ENCODE peak calls at places on chromosome 11, in ten cellular contexts. H, X, A, I, Y, V, O, S, Z and F are unnamed samples.

GRCh38 chr11:94139421-94139820 is 10.8 kb downstream of the PANX1 start:
- DNase-seq in A (no peak), Y (no peak), I (no peak), X (no peak), O (peak), S (no peak), V (no peak), Z (no peak), H (no peak), F (no peak)

GRCh38 chr11:47986742-47987141 is 6.4 kb downstream of the PTPRJ start:
- DNase-seq in A (no peak), Y (no peak), Z (no peak), X (no peak), S (peak), O (no peak), I (no peak), H (no peak), V (no peak), F (no peak)

GRCh38 chr11:84522331-84522730 is 1104.8 kb downstream of the DLG2 start:
- DNase-seq in X (no peak), A (no peak), O (no peak), Z (no peak), S (no peak), H (no peak), V (no peak), I (no peak), Y (no peak), F (no peak)

GRCh38 chr11:35148163-35148562 is 9.2 kb downstream of the CD44 start:
- DNase-seq in O (peak), A (no peak), H (no peak), V (no peak), X (no peak), Y (no peak), I (no peak), S (no peak), Z (no peak), F (no peak)

GRCh38 chr11:126585388-126586302 is 230.2 kb downstream of the ST3GAL4 start:
- DNase-seq in I (peak), Y (no peak), V (no peak), S (no peak), Z (no peak), O (peak), H (peak), A (peak), X (peak), F (peak)

GRCh38 chr11:130478204-130478701 is 29.8 kb downstream of the ADAMTS15 start:
- DNase-seq in A (no peak), X (peak), V (no peak), H (peak), O (no peak), S (no peak), Z (no peak), Y (no peak), I (peak), F (peak)

GRCh38 chr11:117710211-117710610 is 86.8 kb downstream of the DSCAML1 start:
- DNase-seq in I (no peak), Y (no peak), Z (no peak), X (no peak), S (no peak), H (no peak), A (no peak), O (no peak), V (no peak), F (no peak)

GRCh38 chr11:90134420-90135003 is at the start of gene NAALAD2:
- DNase-seq in Z (no peak), I (no peak), V (no peak), H (peak), O (peak), S (no peak), X (peak), A (peak), Y (no peak), F (peak)

GRCh38 chr11:19978668-19979518 is 181.4 kb downstream of the DBX1 start:
- DNase-seq in Z (no peak), A (peak), H (no peak), Y (peak), I (no peak), O (no peak), X (peak), S (peak), V (no peak), F (no peak)

GRCh38 chr11:121311373-121311772 is 18.8 kb downstream of the SC5D start:
- DNase-seq in V (no peak), X (no peak), Z (no peak), A (no peak), O (no peak), I (no peak), S (no peak), H (no peak), Y (no peak), F (no peak)

GRCh38 chr11:85826096-85826855 is 15.3 kb upstream of the SYTL2 start:
- DNase-seq in I (no peak), S (no peak), A (no peak), Z (no peak), Y (no peak), X (peak), V (no peak), H (peak), O (peak), F (no peak)

GRCh38 chr11:103368151-103368550 is 258.9 kb downstream of the DYNC2H1 start:
- DNase-seq in Y (no peak), I (no peak), S (no peak), V (no peak), H (no peak), X (no peak), Z (no peak), A (no peak), O (no peak), F (no peak)

GRCh38 chr11:5937868-5938602 is 4.0 kb upstream of the OR56A3 start:
- DNase-seq in V (no peak), Z (no peak), H (no peak), X (no peak), I (no peak), O (no peak), A (no peak), S (no peak), Y (no peak), F (no peak)

GRCh38 chr11:129618046-129618569 is 197.5 kb upstream of the TMEM45B start:
- DNase-seq in O (peak), Z (no peak), A (no peak), S (no peak), I (no peak), Y (no peak), V (no peak), X (no peak), H (no peak), F (no peak)

GRCh38 chr11:116689413-116690127 is 83.2 kb downstream of the BUD13 start:
- DNase-seq in V (no peak), Y (no peak), Z (no peak), A (no peak), O (no peak), X (no peak), H (no peak), S (no peak), I (no peak), F (peak)

GRCh38 chr11:118623291-118623655 is 15.9 kb downstream of the PHLDB1 start:
- DNase-seq in Z (no peak), S (no peak), O (no peak), X (peak), Y (no peak), V (no peak), I (no peak), H (no peak), A (peak), F (no peak)

GRCh38 chr11:65915821-65916251 is 3.0 kb downstream of the C11orf68 start:
- DNase-seq in X (peak), O (peak), S (peak), Z (no peak), Y (no peak), H (peak), A (peak), I (peak), V (no peak), F (peak)

GRCh38 chr11:94134651-94135512 is 6.2 kb downstream of the PANX1 start:
- DNase-seq in X (peak), A (no peak), S (no peak), Y (no peak), O (no peak), Z (no peak), I (peak), H (peak), V (no peak), F (no peak)

GRCh38 chr11:440065-441042 is 1.5 kb downstream of the ANO9 start:
- DNase-seq in A (no peak), H (peak), S (no peak), Z (no peak), O (no peak), X (no peak), Y (no peak), I (no peak), V (no peak), F (no peak)

GRCh38 chr11:90434858-90435257 is 212.0 kb upstream of the CHORDC1 start:
- DNase-seq in O (peak), A (peak), V (no peak), X (peak), Y (no peak), Z (no peak), H (no peak), I (no peak), S (no peak), F (no peak)

GRCh38 chr11:14413307-14414072 is 54.5 kb upstream of the RRAS2 start:
- DNase-seq in I (no peak), O (peak), X (no peak), S (no peak), V (no peak), H (no peak), Y (no peak), A (no peak), Z (no peak), F (peak)

GRCh38 chr11:66011239-66011784 is 496 bp upstream of the CST6 start:
- DNase-seq in O (peak), A (peak), I (no peak), Y (no peak), Z (no peak), H (no peak), X (no peak), V (no peak), S (peak), F (no peak)

GRCh38 chr11:64234840-64235379 is 526 bp downstream of the VEGFB start:
- DNase-seq in Z (no peak), S (no peak), Y (no peak), O (peak), A (no peak), X (no peak), I (peak), V (no peak), H (peak), F (no peak)

GRCh38 chr11:59679347-59679746 is 10.5 kb upstream of the PATL1 start:
- DNase-seq in Z (no peak), O (no peak), I (no peak), H (no peak), S (no peak), X (no peak), A (no peak), Y (no peak), V (no peak), F (no peak)

GRCh38 chr11:96207459-96208449 is 135.2 kb downstream of the MAML2 start:
- DNase-seq in O (no peak), Y (no peak), S (no peak), V (peak), Z (no peak), H (peak), X (peak), A (peak), I (no peak), F (no peak)

GRCh38 chr11:11977206-11977938 is 31.1 kb downstream of the DKK3 start:
- DNase-seq in H (peak), I (peak), S (peak), Y (no peak), A (peak), O (peak), Z (no peak), V (no peak), X (peak), F (no peak)

GRCh38 chr11:87150936-87151335 is 113.2 kb downstream of the TMEM135 start:
- DNase-seq in V (no peak), O (no peak), X (peak), H (no peak), I (no peak), S (no peak), Z (no peak), A (no peak), Y (no peak), F (no peak)

GRCh38 chr11:43579171-43579918 is 101.2 kb upstream of the HSD17B12 start:
- DNase-seq in Y (no peak), X (peak), H (no peak), Z (no peak), A (no peak), S (no peak), V (no peak), I (no peak), O (peak), F (no peak)

GRCh38 chr11:14455648-14456430 is 43.8 kb downstream of the COPB1 start:
- DNase-seq in H (no peak), Y (no peak), I (no peak), Z (no peak), O (no peak), X (peak), V (no peak), A (no peak), S (no peak), F (no peak)

GRCh38 chr11:68825603-68826002 is 16.1 kb downstream of the CPT1A start:
- DNase-seq in Z (peak), Y (no peak), O (peak), I (peak), H (peak), S (peak), V (no peak), X (peak), A (no peak), F (peak)

GRCh38 chr11:64610596-64610995 is 19.6 kb downstream of the SLC22A12 start:
- DNase-seq in Z (no peak), H (no peak), S (no peak), O (no peak), Y (no peak), I (no peak), X (no peak), V (no peak), A (no peak), F (no peak)

GRCh38 chr11:103652013-103652412 is 384.4 kb upstream of the DDI1 start:
- DNase-seq in H (no peak), Y (no peak), I (no peak), Z (no peak), S (no peak), O (no peak), X (peak), A (no peak), V (no peak), F (no peak)

GRCh38 chr11:66720223-66720898 is 8.7 kb downstream of the SPTBN2 start:
- DNase-seq in Z (peak), I (peak), Y (no peak), X (peak), V (no peak), H (peak), A (peak), O (peak), S (peak), F (no peak)

GRCh38 chr11:118128821-118129474 is 23.7 kb downstream of the SCN4B start:
- DNase-seq in Z (no peak), Y (no peak), V (no peak), S (no peak), I (no peak), H (no peak), A (no peak), O (no peak), X (no peak), F (no peak)

GRCh38 chr11:104623518-104623917 is 274.7 kb downstream of the CASP12 start:
- DNase-seq in S (no peak), Y (no peak), X (peak), Z (no peak), O (no peak), A (no peak), V (no peak), I (no peak), H (no peak), F (no peak)

GRCh38 chr11:31812392-31813241 is 1.5 kb upstream of the PAX6 start:
- DNase-seq in I (no peak), A (no peak), Z (no peak), V (no peak), X (peak), Y (no peak), O (peak), S (no peak), H (no peak), F (no peak)

GRCh38 chr11:29343465-29344333 is 673.1 kb downstream of the KCNA4 start:
- DNase-seq in Y (no peak), O (peak), H (peak), A (peak), Z (peak), I (peak), X (peak), V (no peak), S (peak), F (no peak)

GRCh38 chr11:120339394-120339890 is 3.2 kb downstream of the ARHGEF12 start:
- DNase-seq in A (peak), I (peak), S (no peak), X (peak), V (no peak), Y (no peak), O (peak), Z (no peak), H (peak), F (no peak)

GRCh38 chr11:70710192-70710965 is 312.1 kb downstream of the CTTN start:
- DNase-seq in I (no peak), A (no peak), H (no peak), Z (no peak), S (no peak), X (no peak), V (no peak), Y (no peak), O (no peak), F (no peak)

GRCh38 chr11:70709596-70709995 is 311.3 kb downstream of the CTTN start:
- DNase-seq in Y (no peak), A (no peak), Z (no peak), H (no peak), I (no peak), O (no peak), V (no peak), X (no peak), S (no peak), F (no peak)

GRCh38 chr11:70711911-70712185 is 313.5 kb downstream of the CTTN start:
- DNase-seq in X (no peak), A (no peak), O (no peak), S (no peak), Y (no peak), H (no peak), Z (no peak), I (no peak), V (no peak), F (no peak)

GRCh38 chr11:70712471-70712870 is 314.1 kb downstream of the CTTN start:
- DNase-seq in I (no peak), S (no peak), O (peak), H (peak), V (no peak), Y (no peak), X (no peak), Z (no peak), A (no peak), F (no peak)

DNA sequence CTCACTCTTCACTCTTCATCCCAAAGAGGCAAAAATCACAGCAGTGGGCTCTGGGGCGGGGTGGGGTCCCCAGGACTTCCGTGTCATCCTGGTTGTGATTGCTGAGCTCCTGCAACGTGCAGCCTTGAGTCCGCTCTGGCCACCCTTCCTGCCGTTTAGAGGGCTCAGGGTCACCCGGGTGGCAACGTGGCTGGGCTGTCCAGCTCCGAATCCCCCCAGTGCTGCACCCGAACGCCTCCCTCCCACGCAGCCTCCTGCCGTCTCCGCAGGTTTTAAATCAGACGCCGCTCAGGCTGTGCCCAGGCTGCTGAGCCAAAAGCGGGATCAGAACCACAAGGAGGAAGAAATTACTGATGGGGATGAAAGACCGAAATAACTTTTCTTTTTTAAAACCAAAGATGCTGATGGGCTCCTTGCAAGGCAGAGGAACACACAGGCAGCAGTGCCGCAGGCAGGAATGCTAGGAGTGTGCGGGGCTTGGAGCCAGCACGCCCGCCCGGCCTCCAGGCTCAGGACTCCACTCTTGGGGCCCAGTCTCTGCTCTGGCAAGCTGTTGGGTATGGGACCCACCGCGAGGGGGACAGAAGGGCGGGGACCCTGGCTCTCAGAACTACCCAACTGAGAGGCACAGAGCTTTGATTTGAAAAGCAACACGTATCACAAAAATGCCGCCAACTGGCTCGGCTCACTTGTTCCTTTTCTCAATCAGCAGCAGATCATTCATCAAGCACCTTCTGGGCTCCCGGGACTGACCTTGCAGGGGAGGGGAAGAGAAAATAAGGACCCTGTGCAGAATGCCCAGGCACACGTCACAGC is 313.0 kb downstream of the CTTN start:
- DNase-seq in V (no peak), Y (no peak), I (no peak), A (no peak), H (no peak), O (no peak), Z (no peak), X (no peak), S (no peak), F (no peak)
- TF ChIP-seq POLR2AphosphoS5 in V (no peak), Y (no peak), I (no peak), A (no peak), H (no peak), O (no peak), Z (no peak), X (no peak), S (no peak), F (no peak)

GRCh38 chr11:76910620-76911414 is 50.1 kb downstream of the ACER3 start:
- DNase-seq in S (no peak), Z (no peak), V (no peak), X (no peak), H (no peak), A (no peak), Y (no peak), O (peak), I (no peak), F (peak)
- TF ChIP-seq POLR2AphosphoS5 in S (no peak), Z (no peak), V (no peak), X (no peak), H (no peak), A (no peak), Y (no peak), O (no peak), I (no peak), F (peak)

GRCh38 chr11:122559734-122560382 is 95.7 kb upstream of the UBASH3B start:
- DNase-seq in X (no peak), A (no peak), S (peak), O (peak), H (no peak), Z (no peak), Y (no peak), I (no peak), V (no peak), F (no peak)

DNA sequence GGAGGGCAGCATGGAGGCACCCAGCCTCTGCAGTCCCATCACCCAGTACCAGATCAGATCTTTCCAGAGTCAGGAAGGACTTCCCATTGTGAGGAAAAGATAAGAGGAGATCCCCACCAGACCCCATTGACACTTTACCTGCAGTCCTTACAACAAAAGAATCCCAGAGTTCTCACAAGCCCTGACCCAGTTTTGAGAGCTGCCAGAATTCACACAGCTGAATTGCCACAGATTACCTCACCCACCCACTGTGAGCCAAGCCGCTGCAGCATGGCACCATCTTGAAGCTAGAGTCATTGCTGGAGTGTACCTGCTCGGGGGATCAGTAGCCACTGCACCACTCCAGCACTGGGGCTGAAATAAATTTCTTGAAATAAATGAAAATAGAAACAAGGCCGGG is 91.8 kb upstream of the UBASH3B start:
- DNase-seq in H (no peak), O (no peak), A (no peak), V (no peak), I (no peak), X (no peak), Z (no peak), S (no peak), Y (no peak), F (no peak)
- TF ChIP-seq POLR2AphosphoS5 in H (no peak), O (no peak), A (no peak), V (no peak), I (no peak), X (no peak), Z (no peak), S (no peak), Y (no peak), F (no peak)

GRCh38 chr11:45607995-45608394 is 57.4 kb downstream of the CHST1 start:
- DNase-seq in I (no peak), O (no peak), V (no peak), Y (no peak), A (no peak), Z (peak), X (no peak), H (peak), S (no peak), F (no peak)
- TF ChIP-seq POLR2AphosphoS5 in I (peak), O (no peak), V (no peak), Y (no peak), A (no peak), Z (no peak), X (no peak), H (no peak), S (no peak), F (no peak)